ENCODE peak calls at places on chromosomes 4 and X, in four cellular contexts. One of them, this sample, is unnamed.
A peak's percentile ranks its signal among the peaks of the same experiment; 100 is the strongest.

GRCh38 chrX:134803551-134804183 is 145.4 kb upstream of the PLAC1 start:
- DNase-seq in right lobe of liver: no peak
- DNase-seq in mammary epithelial cell: no peak
- DNase-seq in neural progenitor cell: no peak
- DNase-seq in this sample: no peak

GRCh38 chr4:29390921-29391320 is 1329.2 kb upstream of the PCDH7 start:
- DNase-seq in neural progenitor cell: no peak
- DNase-seq in mammary epithelial cell: no peak
- DNase-seq in right lobe of liver: no peak
- DNase-seq in this sample: no peak

GRCh38 chr4:113026556-113026955 is 22.9 kb upstream of the ANK2 start:
- DNase-seq in mammary epithelial cell: peak; percentile 29
- DNase-seq in neural progenitor cell: no peak
- DNase-seq in right lobe of liver: no peak
- DNase-seq in this sample: no peak

GRCh38 chr4:1193206-1194027 is 21.0 kb upstream of the SPON2 start:
- DNase-seq in right lobe of liver: no peak
- DNase-seq in neural progenitor cell: no peak
- DNase-seq in mammary epithelial cell: no peak
- DNase-seq in this sample: peak; percentile 65

GRCh38 chr4:100257567-100257966 is 67.3 kb upstream of the DDIT4L start:
- DNase-seq in mammary epithelial cell: peak; percentile 10
- DNase-seq in right lobe of liver: no peak
- DNase-seq in neural progenitor cell: no peak
- DNase-seq in this sample: no peak

GRCh38 chrX:128698528-128698927 is 646.3 kb upstream of the ACTRT1 start:
- DNase-seq in right lobe of liver: no peak
- DNase-seq in mammary epithelial cell: no peak
- DNase-seq in neural progenitor cell: no peak
- DNase-seq in this sample: no peak

GRCh38 chr4:8639777-8640720 is 47.5 kb downstream of the CPZ start:
- DNase-seq in mammary epithelial cell: no peak
- DNase-seq in right lobe of liver: peak; percentile 26
- DNase-seq in neural progenitor cell: no peak
- DNase-seq in this sample: no peak

GRCh38 chrX:16931371-16931770 is 15.1 kb upstream of the REPS2 start:
- DNase-seq in neural progenitor cell: peak; percentile 15
- DNase-seq in mammary epithelial cell: no peak
- DNase-seq in right lobe of liver: no peak
- DNase-seq in this sample: no peak

GRCh38 chrX:153953342-153953830 is 8.9 kb upstream of the RENBP start:
- DNase-seq in right lobe of liver: peak; percentile 72
- DNase-seq in neural progenitor cell: peak; percentile 71
- DNase-seq in mammary epithelial cell: peak; percentile 34
- DNase-seq in this sample: peak; percentile 78

GRCh38 chrX:124226129-124226528 is 106.3 kb upstream of the TEX13D start:
- DNase-seq in neural progenitor cell: no peak
- DNase-seq in mammary epithelial cell: peak; percentile 63
- DNase-seq in right lobe of liver: no peak
- DNase-seq in this sample: no peak

GRCh38 chrX:18428006-18428405 is 2.6 kb downstream of the CDKL5 start:
- DNase-seq in mammary epithelial cell: peak; percentile 29
- DNase-seq in neural progenitor cell: no peak
- DNase-seq in right lobe of liver: no peak
- DNase-seq in this sample: no peak

GRCh38 chr4:58435871-58436270 is 1325.7 kb upstream of the IGFBP7 start:
- DNase-seq in mammary epithelial cell: no peak
- DNase-seq in neural progenitor cell: no peak
- DNase-seq in right lobe of liver: no peak
- DNase-seq in this sample: no peak

GRCh38 chrX:51568586-51568985 is 50.1 kb downstream of the CENPVL3 start:
- DNase-seq in right lobe of liver: no peak
- DNase-seq in neural progenitor cell: no peak
- DNase-seq in mammary epithelial cell: peak; percentile 64
- DNase-seq in this sample: no peak

GRCh38 chr4:41360214-41360910 is 103.6 kb downstream of the UCHL1 start:
- DNase-seq in right lobe of liver: peak; percentile 83
- DNase-seq in neural progenitor cell: peak; percentile 92
- DNase-seq in mammary epithelial cell: peak; percentile 24
- DNase-seq in this sample: peak; percentile 53

GRCh38 chr4:99126376-99126775 is 17.7 kb downstream of the ADH4 start:
- DNase-seq in mammary epithelial cell: no peak
- DNase-seq in neural progenitor cell: no peak
- DNase-seq in right lobe of liver: no peak
- DNase-seq in this sample: no peak

GRCh38 chr4:99117876-99118693 is 26.0 kb downstream of the ADH4 start:
- DNase-seq in right lobe of liver: no peak
- DNase-seq in mammary epithelial cell: no peak
- DNase-seq in neural progenitor cell: no peak
- DNase-seq in this sample: no peak

DNA sequence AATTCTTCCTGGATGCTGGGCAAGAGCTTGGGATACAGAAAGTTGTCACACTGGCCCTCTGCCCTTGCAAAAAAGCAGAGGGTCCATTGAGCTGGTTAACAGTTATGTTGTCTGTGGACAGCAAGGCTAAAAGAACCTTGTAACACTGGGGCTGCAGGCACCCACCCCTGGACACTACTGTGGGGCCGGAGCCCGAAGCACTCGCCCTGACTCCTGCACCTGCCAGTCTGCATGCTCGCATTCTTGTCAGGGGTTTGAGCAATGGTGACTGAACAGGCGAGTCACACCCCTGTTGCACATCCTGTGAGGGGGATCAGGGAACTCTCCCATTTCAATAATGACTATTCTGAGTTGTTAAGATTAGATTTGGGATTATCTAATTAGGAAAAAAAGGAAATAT is 23.6 kb downstream of the ADH4 start:
- DNase-seq in neural progenitor cell: no peak
- DNase-seq in mammary epithelial cell: no peak
- DNase-seq in right lobe of liver: peak; percentile 59
- DNase-seq in this sample: no peak
- TF ChIP-seq CTCF in neural progenitor cell: no peak
- TF ChIP-seq CTCF in mammary epithelial cell: no peak
- TF ChIP-seq CTCF in right lobe of liver: no peak
- TF ChIP-seq CTCF in this sample: no peak

GRCh38 chr4:185036842-185037241 is 18.6 kb downstream of the HELT start:
- DNase-seq in neural progenitor cell: peak; percentile 21
- DNase-seq in mammary epithelial cell: no peak
- DNase-seq in right lobe of liver: no peak
- DNase-seq in this sample: no peak

GRCh38 chr4:185033950-185034349 is 15.7 kb downstream of the HELT start:
- DNase-seq in neural progenitor cell: no peak
- DNase-seq in mammary epithelial cell: no peak
- DNase-seq in right lobe of liver: no peak
- DNase-seq in this sample: no peak

GRCh38 chr4:185033072-185033471 is 14.8 kb downstream of the HELT start:
- DNase-seq in mammary epithelial cell: no peak
- DNase-seq in neural progenitor cell: no peak
- DNase-seq in right lobe of liver: no peak
- DNase-seq in this sample: no peak

GRCh38 chr4:185035284-185035683 is 17.0 kb downstream of the HELT start:
- DNase-seq in mammary epithelial cell: no peak
- DNase-seq in right lobe of liver: no peak
- DNase-seq in neural progenitor cell: no peak
- DNase-seq in this sample: no peak

GRCh38 chr4:185036019-185036418 is 17.7 kb downstream of the HELT start:
- DNase-seq in neural progenitor cell: no peak
- DNase-seq in mammary epithelial cell: no peak
- DNase-seq in right lobe of liver: no peak
- DNase-seq in this sample: no peak
- H3K27me3 ChIP-seq in neural progenitor cell: peaks cover 18% of the 10 kb centered on the region
- H3K27me3 ChIP-seq in mammary epithelial cell: no peaks in the 10 kb centered on the region
- H3K27me3 ChIP-seq in right lobe of liver: no peaks in the 10 kb centered on the region
- H3K27me3 ChIP-seq in this sample: no peaks in the 10 kb centered on the region

DNA sequence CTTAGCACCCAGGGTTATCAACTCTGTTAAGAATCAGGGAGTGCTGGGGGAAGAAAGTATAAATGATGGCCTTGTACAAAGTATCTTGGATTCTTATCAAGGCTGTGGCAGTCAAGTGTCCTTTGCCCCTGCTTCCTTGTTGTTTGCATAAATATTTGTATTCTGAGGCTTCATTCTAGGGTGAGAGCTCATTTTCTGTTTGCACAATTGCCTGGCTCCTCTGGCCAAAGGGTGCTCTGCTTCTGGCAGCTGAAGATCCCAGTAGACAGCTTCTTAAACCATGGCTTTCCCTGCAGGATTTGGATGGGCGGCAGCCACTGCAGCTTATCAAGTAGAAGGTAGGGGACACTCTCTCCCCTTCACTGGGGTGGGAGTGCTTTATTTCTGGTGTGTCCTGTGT is at the start of gene GBA3:
- DNase-seq in neural progenitor cell: peak; percentile 8
- DNase-seq in right lobe of liver: peak; percentile 72
- DNase-seq in mammary epithelial cell: no peak
- DNase-seq in this sample: no peak
- TF ChIP-seq CTCF in neural progenitor cell: no peak
- TF ChIP-seq CTCF in right lobe of liver: no peak
- TF ChIP-seq CTCF in mammary epithelial cell: no peak
- TF ChIP-seq CTCF in this sample: no peak

GRCh38 chr4:121952290-121952689 is 430 bp upstream of the TRPC3 start:
- DNase-seq in right lobe of liver: no peak
- DNase-seq in mammary epithelial cell: no peak
- DNase-seq in neural progenitor cell: no peak
- DNase-seq in this sample: no peak
- H3K27me3 ChIP-seq in right lobe of liver: no peaks in the 10 kb centered on the region
- H3K27me3 ChIP-seq in mammary epithelial cell: peaks cover 33% of the 10 kb centered on the region
- H3K27me3 ChIP-seq in neural progenitor cell: peaks cover 91% of the 10 kb centered on the region
- H3K27me3 ChIP-seq in this sample: no peaks in the 10 kb centered on the region

GRCh38 chr4:5471691-5472090 is 236.7 kb downstream of the EVC2 start:
- DNase-seq in right lobe of liver: no peak
- DNase-seq in neural progenitor cell: no peak
- DNase-seq in mammary epithelial cell: no peak
- DNase-seq in this sample: no peak

GRCh38 chr4:5471206-5471605 is 237.2 kb downstream of the EVC2 start:
- DNase-seq in mammary epithelial cell: no peak
- DNase-seq in neural progenitor cell: no peak
- DNase-seq in right lobe of liver: no peak
- DNase-seq in this sample: no peak

GRCh38 chr4:5467111-5467510 is 241.2 kb downstream of the EVC2 start:
- DNase-seq in mammary epithelial cell: no peak
- DNase-seq in neural progenitor cell: no peak
- DNase-seq in right lobe of liver: no peak
- DNase-seq in this sample: no peak

GRCh38 chr4:5470318-5470889 is 238.0 kb downstream of the EVC2 start:
- DNase-seq in right lobe of liver: no peak
- DNase-seq in neural progenitor cell: no peak
- DNase-seq in mammary epithelial cell: no peak
- DNase-seq in this sample: no peak

GRCh38 chr4:5469151-5469775 is 239.1 kb downstream of the EVC2 start:
- DNase-seq in right lobe of liver: peak; percentile 79
- DNase-seq in neural progenitor cell: no peak
- DNase-seq in mammary epithelial cell: no peak
- DNase-seq in this sample: no peak
- TF ChIP-seq CTCF in right lobe of liver: peak; percentile 17
- TF ChIP-seq CTCF in neural progenitor cell: no peak
- TF ChIP-seq CTCF in mammary epithelial cell: no peak
- TF ChIP-seq CTCF in this sample: no peak

GRCh38 chrX:11611965-11612364 is 53.8 kb downstream of the ARHGAP6 start:
- DNase-seq in mammary epithelial cell: no peak
- DNase-seq in neural progenitor cell: no peak
- DNase-seq in right lobe of liver: no peak
- DNase-seq in this sample: no peak
- H3K27me3 ChIP-seq in mammary epithelial cell: no peaks in the 10 kb centered on the region
- H3K27me3 ChIP-seq in neural progenitor cell: no peaks in the 10 kb centered on the region
- H3K27me3 ChIP-seq in right lobe of liver: no peaks in the 10 kb centered on the region
- H3K27me3 ChIP-seq in this sample: peaks cover 10% of the 10 kb centered on the region

GRCh38 chr4:89283226-89283974 is 24.2 kb downstream of the GPRIN3 start:
- DNase-seq in neural progenitor cell: no peak
- DNase-seq in mammary epithelial cell: peak; percentile 61
- DNase-seq in right lobe of liver: no peak
- DNase-seq in this sample: no peak
- TF ChIP-seq CTCF in neural progenitor cell: no peak
- TF ChIP-seq CTCF in mammary epithelial cell: no peak
- TF ChIP-seq CTCF in right lobe of liver: no peak
- TF ChIP-seq CTCF in this sample: no peak